ENCODE peak calls at places on chromosomes 12 and 14, in five cellular contexts. W is GM12878, V is AG09309, U is cardiac fibroblast, H is endothelial cell of umbilical vein. Y is an unnamed sample.

GRCh38 chr14:54354096-54354495 is 42.7 kb upstream of the CDKN3 start:
- DNase-seq in W (no peak), V (no peak), U (peak; percentile 62), H (no peak), Y (no peak)

GRCh38 chr12:14289596-14289995 is 75.9 kb upstream of the ATF7IP start:
- DNase-seq in W (no peak), V (no peak), U (no peak), H (no peak), Y (no peak)

GRCh38 chr12:22881878-22882277 is 256.9 kb downstream of the ETNK1 start:
- DNase-seq in W (no peak), V (no peak), U (no peak), H (no peak), Y (no peak)

GRCh38 chr12:692274-692673 is 29.0 kb upstream of the NINJ2 start:
- DNase-seq in W (no peak), V (no peak), U (no peak), H (no peak), Y (no peak)

GRCh38 chr12:29350080-29350479 is 30.9 kb downstream of the ERGIC2 start:
- DNase-seq in W (no peak), V (peak; percentile 67), U (peak; percentile 70), H (peak; percentile 10), Y (no peak)

GRCh38 chr12:23585156-23585781 is 364.2 kb downstream of the SOX5 start:
- DNase-seq in W (no peak), V (no peak), U (no peak), H (no peak), Y (no peak)

GRCh38 chr12:107318804-107319535 is 225.6 kb upstream of the CRY1 start:
- DNase-seq in W (no peak), V (no peak), U (peak; percentile 37), H (peak; percentile 48), Y (no peak)

GRCh38 chr14:63214417-63215196 is 10.4 kb downstream of the RHOJ start:
- DNase-seq in W (no peak), V (no peak), U (peak; percentile 25), H (peak; percentile 94), Y (no peak)

GRCh38 chr12:6161124-6161882 is 36.8 kb upstream of the VWF start:
- DNase-seq in W (no peak), V (no peak), U (peak; percentile 96), H (peak; percentile 88), Y (no peak)

GRCh38 chr12:31849090-31849687 is 110.0 kb upstream of the RESF1 start:
- DNase-seq in W (no peak), V (no peak), U (no peak), H (no peak), Y (no peak)

GRCh38 chr14:68628605-68629310 is 164.1 kb downstream of the ZFP36L1 start:
- DNase-seq in W (no peak), V (no peak), U (no peak), H (no peak), Y (no peak)

GRCh38 chr14:32254952-32255679 is 52.0 kb upstream of the RNU6-8 start:
- DNase-seq in W (no peak), V (peak; percentile 28), U (peak; percentile 83), H (peak; percentile 59), Y (no peak)

GRCh38 chr12:27361372-27361771 is 28.7 kb downstream of the BMAL2 start:
- DNase-seq in W (no peak), V (peak; percentile 38), U (no peak), H (no peak), Y (no peak)

GRCh38 chr12:70150230-70150629 is 93.0 kb upstream of the CNOT2 start:
- DNase-seq in W (no peak), V (no peak), U (no peak), H (no peak), Y (no peak)

GRCh38 chr12:108442077-108442476 is 73.0 kb upstream of the FICD start:
- DNase-seq in W (no peak), V (no peak), U (no peak), H (no peak), Y (no peak)

GRCh38 chr14:62662811-62663477 is 382.3 kb downstream of the KCNH5 start:
- DNase-seq in W (no peak), V (no peak), U (no peak), H (no peak), Y (no peak)

GRCh38 chr14:34911209-34912150 is 36.3 kb upstream of the BAZ1A start:
- DNase-seq in W (no peak), V (no peak), U (peak; percentile 15), H (peak; percentile 26), Y (no peak)

GRCh38 chr14:69316449-69317391 is 56.8 kb downstream of the GALNT16 start:
- DNase-seq in W (no peak), V (peak; percentile 96), U (peak; percentile 98), H (peak; percentile 7), Y (no peak)

GRCh38 chr12:1657616-1658167 is 28.7 kb downstream of the WNT5B start:
- DNase-seq in W (no peak), V (no peak), U (no peak), H (no peak), Y (no peak)

DNA sequence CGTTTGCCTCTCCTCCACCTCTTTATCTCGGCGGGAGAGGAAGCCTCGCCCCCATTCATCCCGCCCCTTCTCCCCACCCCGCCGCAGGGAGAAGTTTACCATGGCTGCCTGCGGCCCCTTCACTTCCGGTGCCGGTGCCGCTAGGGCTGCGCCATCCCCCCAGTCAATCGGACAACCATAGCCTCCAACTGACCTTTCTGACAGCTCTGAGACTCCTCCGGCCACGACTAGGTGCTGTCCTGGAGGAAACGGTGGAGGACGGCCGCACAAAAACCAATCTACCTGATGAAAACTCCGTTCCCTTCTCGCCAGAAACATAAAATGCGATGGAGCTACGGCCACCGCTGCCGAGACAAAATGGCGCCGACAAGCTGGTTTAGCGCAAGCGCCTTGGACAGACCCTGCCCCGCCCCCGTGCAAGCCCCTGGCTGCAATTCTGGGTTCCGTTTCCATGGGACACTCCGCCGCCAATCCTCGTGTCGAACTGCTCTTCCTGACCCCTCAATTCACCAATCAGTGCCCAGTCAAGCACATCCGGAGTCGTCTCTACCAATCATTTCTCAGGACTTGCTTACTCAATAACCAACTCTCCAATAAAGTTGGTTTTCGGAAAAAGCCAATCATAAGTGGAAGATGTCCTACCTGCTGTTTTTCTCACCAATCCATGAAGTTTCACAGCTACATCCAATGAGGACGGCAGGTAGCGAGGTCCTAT is 436 bp upstream of the ARID4A start:
- DNase-seq in W (peak; percentile 100), V (peak; percentile 100), U (peak; percentile 100), H (peak; percentile 100), Y (peak; percentile 91)
- TF ChIP-seq CTCF in W (no peak), V (no peak), U (no peak), H (no peak), Y (no peak)

DNA sequence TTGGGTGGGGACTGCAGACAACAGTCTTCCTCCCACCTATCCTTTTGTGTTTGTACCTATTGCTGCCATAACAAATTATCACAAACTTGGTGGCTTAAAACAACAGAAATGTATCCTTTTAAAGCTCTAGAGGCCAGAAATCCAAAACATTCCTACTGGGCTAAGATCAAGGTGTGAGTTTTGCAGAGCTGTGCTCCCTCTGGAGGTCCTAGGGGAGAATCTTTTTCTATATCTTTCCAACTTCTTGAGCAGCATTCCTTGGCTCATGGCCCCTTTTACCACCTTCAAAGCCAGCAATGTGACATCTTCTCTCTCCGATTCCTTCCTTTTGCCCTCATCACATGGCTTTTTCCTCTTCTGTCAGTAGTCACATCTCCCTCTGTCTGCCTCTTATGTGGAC is 190.6 kb downstream of the TTC8 start:
- DNase-seq in W (no peak), V (no peak), U (peak; percentile 29), H (no peak), Y (no peak)
- TF ChIP-seq CTCF in W (no peak), V (peak; percentile 23), U (no peak), H (no peak), Y (no peak)

GRCh38 chr12:130043685-130044421 is 118.4 kb upstream of the FZD10 start:
- DNase-seq in W (no peak), V (no peak), U (no peak), H (no peak), Y (no peak)

GRCh38 chr12:130044991-130045621 is 117.2 kb upstream of the FZD10 start:
- DNase-seq in W (no peak), V (no peak), U (no peak), H (no peak), Y (no peak)

DNA sequence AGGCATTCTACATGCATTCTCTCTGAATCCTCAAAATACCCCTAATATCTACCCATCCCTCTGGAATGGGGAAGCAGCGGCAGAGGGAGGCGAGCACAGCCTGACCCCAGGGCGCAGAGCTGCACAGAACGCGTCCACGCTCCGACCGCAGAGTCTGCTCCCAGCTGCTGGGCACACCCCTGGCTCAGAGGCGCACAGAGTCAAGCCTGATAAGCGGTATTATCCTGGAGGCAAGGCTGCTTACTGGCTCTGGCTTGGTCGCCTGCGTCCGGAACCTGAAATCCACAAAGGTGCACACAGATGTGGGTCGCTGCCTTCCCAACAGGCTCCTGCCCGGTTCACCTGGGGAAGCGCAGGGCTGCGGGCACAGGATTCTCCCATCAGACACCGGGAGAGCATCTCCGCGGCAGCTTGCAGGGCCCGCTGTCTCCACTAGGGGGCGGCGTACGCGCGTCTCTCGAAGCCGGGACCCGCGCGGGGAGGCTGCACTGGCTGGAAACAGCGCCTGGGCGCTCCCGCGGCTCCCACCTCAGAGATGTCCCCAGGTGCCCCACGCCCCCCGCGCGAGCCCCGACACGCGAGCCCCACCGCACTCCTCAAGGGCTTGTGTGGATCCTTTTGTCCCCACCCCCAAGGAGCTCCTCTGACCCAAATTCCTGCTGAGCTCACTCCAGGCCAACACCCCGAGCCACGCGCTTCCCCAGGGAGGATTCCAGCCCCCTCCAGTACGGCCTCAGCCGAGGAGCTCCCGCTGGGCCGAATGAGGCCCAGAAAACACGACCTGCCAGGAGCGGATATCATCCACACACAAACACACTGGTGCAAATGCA is 120.1 kb upstream of the FZD10 start:
- DNase-seq in W (no peak), V (no peak), U (no peak), H (no peak), Y (no peak)
- TF ChIP-seq CTCF in W (peak; percentile 22), V (no peak), U (peak; percentile 27), H (no peak), Y (no peak)

GRCh38 chr12:106119301-106119700 is 19.5 kb downstream of the NUAK1 start:
- DNase-seq in W (no peak), V (no peak), U (no peak), H (no peak), Y (no peak)
- TF ChIP-seq CTCF in W (no peak), V (no peak), U (no peak), H (no peak), Y (no peak)

GRCh38 chr12:47803196-47803875 is 16.4 kb downstream of the HDAC7 start:
- DNase-seq in W (no peak), V (no peak), U (no peak), H (no peak), Y (no peak)

GRCh38 chr12:47801170-47801903 is 18.4 kb downstream of the HDAC7 start:
- DNase-seq in W (no peak), V (no peak), U (peak; percentile 38), H (peak; percentile 54), Y (no peak)

GRCh38 chr12:47801904-47802246 is 17.8 kb downstream of the HDAC7 start:
- DNase-seq in W (no peak), V (no peak), U (no peak), H (peak; percentile 48), Y (no peak)

GRCh38 chr12:47800582-47800981 is 19.1 kb downstream of the HDAC7 start:
- DNase-seq in W (no peak), V (no peak), U (no peak), H (no peak), Y (no peak)

DNA sequence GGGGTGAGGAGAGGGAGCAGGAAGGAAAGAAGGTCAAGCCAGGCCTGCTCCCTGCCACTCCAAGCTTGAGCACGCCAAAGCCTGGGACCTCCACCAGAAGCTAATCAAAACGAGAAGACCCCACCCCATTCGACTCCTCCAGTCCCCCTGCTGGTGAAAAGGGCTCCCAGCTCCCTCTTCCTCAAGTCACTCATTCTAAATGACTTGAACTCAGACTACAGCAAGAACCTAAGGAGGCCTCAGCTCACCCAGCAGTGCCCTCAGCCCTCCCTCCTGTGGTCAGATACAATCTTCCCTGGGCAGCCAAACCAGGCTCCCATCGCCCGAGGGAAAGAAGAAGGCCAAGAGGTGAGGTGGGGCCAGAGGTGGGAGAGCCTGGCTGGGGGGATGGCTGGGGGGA is 17.4 kb downstream of the HDAC7 start:
- DNase-seq in W (no peak), V (no peak), U (peak; percentile 36), H (no peak), Y (no peak)
- TF ChIP-seq CTCF in W (peak; percentile 35), V (peak; percentile 33), U (peak; percentile 30), H (peak; percentile 58), Y (no peak)